ENCODE peak calls at places on chromosomes 16 and 17, in seven cellular contexts. E, C, Z, J, G, X and Y are unnamed samples.

GRCh38 chr17:72488542-72489272 is 367.9 kb downstream of the SOX9 start:
- DNase-seq in E (no peak), C (no peak), Z (no peak), J (no peak), G (no peak), X (no peak), Y (no peak)

GRCh38 chr17:67431210-67432015 is 54.3 kb downstream of the PITPNC1 start:
- DNase-seq in E (no peak), C (no peak), Z (peak), J (no peak), G (no peak), X (no peak), Y (no peak)

GRCh38 chr16:27313422-27314160 is at the start of gene IL4R:
- DNase-seq in E (no peak), C (peak), Z (peak), J (no peak), G (no peak), X (peak), Y (peak)

GRCh38 chr17:36813957-36814356 is 123.3 kb upstream of the LHX1 start:
- DNase-seq in E (no peak), C (no peak), Z (no peak), J (no peak), G (no peak), X (no peak), Y (no peak)

GRCh38 chr16:81429045-81429521 is 15.5 kb upstream of the CMIP start:
- DNase-seq in E (no peak), C (no peak), Z (peak), J (no peak), G (no peak), X (peak), Y (no peak)

GRCh38 chr17:35660902-35661301 is 70.5 kb upstream of the RASL10B start:
- DNase-seq in E (no peak), C (no peak), Z (no peak), J (no peak), G (no peak), X (no peak), Y (no peak)

GRCh38 chr17:42520540-42520951 is 15.5 kb upstream of the NAGLU start:
- DNase-seq in E (no peak), C (peak), Z (no peak), J (no peak), G (no peak), X (no peak), Y (no peak)

GRCh38 chr17:54527941-54528340 is 372.7 kb upstream of the TOM1L1 start:
- DNase-seq in E (no peak), C (no peak), Z (no peak), J (no peak), G (no peak), X (no peak), Y (no peak)

GRCh38 chr17:2375406-2375805 is 25.5 kb downstream of the MNT start:
- DNase-seq in E (no peak), C (no peak), Z (no peak), J (no peak), G (no peak), X (no peak), Y (no peak)

GRCh38 chr17:77553459-77554066 is 404.9 kb upstream of the TNRC6C start:
- DNase-seq in E (no peak), C (no peak), Z (no peak), J (no peak), G (no peak), X (no peak), Y (no peak)

GRCh38 chr16:73949574-73950348 is 346.9 kb upstream of the PSMD7 start:
- DNase-seq in E (peak), C (no peak), Z (peak), J (no peak), G (no peak), X (no peak), Y (peak)

GRCh38 chr17:3974138-3974687 is 10.0 kb upstream of the ATP2A3 start:
- DNase-seq in E (no peak), C (no peak), Z (no peak), J (no peak), G (no peak), X (no peak), Y (no peak)

GRCh38 chr17:82435103-82435502 is 15.4 kb downstream of the CYBC1 start:
- DNase-seq in E (no peak), C (no peak), Z (peak), J (no peak), G (no peak), X (no peak), Y (no peak)

GRCh38 chr16:14057878-14058382 is 13.2 kb upstream of the MRTFB start:
- DNase-seq in E (peak), C (no peak), Z (no peak), J (no peak), G (no peak), X (no peak), Y (no peak)

GRCh38 chr17:79806863-79807720 is 10.2 kb upstream of the CBX8 start:
- DNase-seq in E (no peak), C (no peak), Z (no peak), J (no peak), G (no peak), X (no peak), Y (no peak)

GRCh38 chr16:30053376-30054015 is 12.1 kb upstream of the ALDOA start:
- DNase-seq in E (no peak), C (no peak), Z (peak), J (no peak), G (no peak), X (no peak), Y (no peak)

GRCh38 chr17:32123782-32124181 is 18.5 kb upstream of the RHOT1 start:
- DNase-seq in E (no peak), C (no peak), Z (peak), J (no peak), G (no peak), X (no peak), Y (no peak)

GRCh38 chr16:49096191-49096945 is 185.3 kb downstream of the CBLN1 start:
- DNase-seq in E (no peak), C (no peak), Z (no peak), J (no peak), G (no peak), X (no peak), Y (no peak)

GRCh38 chr16:11263737-11264136 is 5.4 kb downstream of the TNP2 start:
- DNase-seq in E (no peak), C (no peak), Z (no peak), J (no peak), G (no peak), X (no peak), Y (no peak)

GRCh38 chr16:68389006-68389405 is 59.3 kb downstream of the SMPD3 start:
- DNase-seq in E (no peak), C (no peak), Z (no peak), J (no peak), G (no peak), X (no peak), Y (no peak)

GRCh38 chr17:70029019-70029767 is 45.8 kb upstream of the KCNJ16 start:
- DNase-seq in E (no peak), C (no peak), Z (no peak), J (no peak), G (no peak), X (no peak), Y (no peak)

GRCh38 chr16:85556456-85557082 is 56.6 kb upstream of the GSE1 start:
- DNase-seq in E (no peak), C (peak), Z (no peak), J (no peak), G (no peak), X (peak), Y (no peak)

GRCh38 chr16:17538942-17539341 is 68.2 kb upstream of the XYLT1 start:
- DNase-seq in E (no peak), C (no peak), Z (peak), J (no peak), G (no peak), X (no peak), Y (no peak)

GRCh38 chr17:77322534-77323412 is 182.0 kb downstream of the SEC14L1 start:
- DNase-seq in E (peak), C (peak), Z (peak), J (no peak), G (no peak), X (peak), Y (peak)

GRCh38 chr17:64358261-64358788 is 32.3 kb downstream of the PECAM1 start:
- DNase-seq in E (no peak), C (no peak), Z (no peak), J (no peak), G (peak), X (no peak), Y (no peak)

GRCh38 chr16:19344224-19344801 is 58.8 kb downstream of the CLEC19A start:
- DNase-seq in E (no peak), C (no peak), Z (no peak), J (no peak), G (peak), X (no peak), Y (no peak)

GRCh38 chr16:50480206-50480605 is 68.0 kb upstream of the NKD1 start:
- DNase-seq in E (no peak), C (no peak), Z (no peak), J (no peak), G (no peak), X (no peak), Y (no peak)

GRCh38 chr17:55606431-55606830 is 95.2 kb upstream of the SMIM36 start:
- DNase-seq in E (no peak), C (no peak), Z (no peak), J (no peak), G (no peak), X (no peak), Y (no peak)

GRCh38 chr17:9240659-9241370 is 219.5 kb downstream of the NTN1 start:
- DNase-seq in E (no peak), C (no peak), Z (peak), J (no peak), G (no peak), X (peak), Y (no peak)

GRCh38 chr16:6689643-6690042 is 643.0 kb upstream of the RBFOX1 start:
- DNase-seq in E (no peak), C (no peak), Z (no peak), J (no peak), G (no peak), X (no peak), Y (no peak)

GRCh38 chr16:57648590-57649442 is 19.3 kb upstream of the ADGRG3 start:
- DNase-seq in E (peak), C (peak), Z (peak), J (peak), G (peak), X (peak), Y (peak)

GRCh38 chr17:4483012-4483840 is 15.5 kb upstream of the SPNS2 start:
- DNase-seq in E (no peak), C (no peak), Z (no peak), J (no peak), G (no peak), X (no peak), Y (no peak)

GRCh38 chr17:82051776-82052637 is at the start of the genes GPS1 and RFNG:
- DNase-seq in E (no peak), C (peak), Z (peak), J (peak), G (no peak), X (peak), Y (no peak)

GRCh38 chr16:86640265-86640843 is 62.0 kb downstream of the FOXL1 start:
- DNase-seq in E (no peak), C (no peak), Z (no peak), J (no peak), G (no peak), X (no peak), Y (no peak)

GRCh38 chr17:43356999-43357398 is 41.8 kb upstream of the ARL4D start:
- DNase-seq in E (no peak), C (no peak), Z (peak), J (no peak), G (no peak), X (no peak), Y (peak)

GRCh38 chr16:525520-526180 is 1.9 kb upstream of the CAPN15 start:
- DNase-seq in E (no peak), C (peak), Z (peak), J (no peak), G (no peak), X (no peak), Y (no peak)

GRCh38 chr16:75088226-75088625 is 28.4 kb downstream of the LDHD start:
- DNase-seq in E (no peak), C (no peak), Z (no peak), J (no peak), G (no peak), X (no peak), Y (no peak)

GRCh38 chr16:11556945-11557720 is 29.6 kb downstream of the LITAF start:
- DNase-seq in E (no peak), C (no peak), Z (no peak), J (no peak), G (no peak), X (no peak), Y (no peak)

GRCh38 chr16:66247516-66248089 is 118.9 kb upstream of the CDH5 start:
- DNase-seq in E (no peak), C (no peak), Z (peak), J (no peak), G (no peak), X (no peak), Y (no peak)